ENCODE peak calls at places on chromosomes 2 and 18, in four cellular contexts. One of them, this sample, is unnamed.

GRCh38 chr2:64426191-64426952 is 27.6 kb upstream of the LGALSL start:
- DNase-seq in cardiac muscle cell: no peak
- DNase-seq in GM12878: no peak
- DNase-seq in Peyer's patch: no peak
- DNase-seq in this sample: no peak

GRCh38 chr2:226794751-226795171 is 4.9 kb downstream of the IRS1 start:
- DNase-seq in cardiac muscle cell: no peak
- DNase-seq in GM12878: no peak
- DNase-seq in Peyer's patch: no peak
- DNase-seq in this sample: no peak

GRCh38 chr2:219692521-219692920 is 65.1 kb downstream of the SLC4A3 start:
- DNase-seq in cardiac muscle cell: no peak
- DNase-seq in GM12878: no peak
- DNase-seq in Peyer's patch: no peak
- DNase-seq in this sample: no peak

GRCh38 chr2:240786871-240787311 is 33.1 kb downstream of the KIF1A start:
- DNase-seq in cardiac muscle cell: no peak
- DNase-seq in GM12878: no peak
- DNase-seq in Peyer's patch: no peak
- DNase-seq in this sample: no peak

GRCh38 chr2:54949431-54949830 is 100.8 kb downstream of the RTN4 start:
- DNase-seq in cardiac muscle cell: no peak
- DNase-seq in GM12878: no peak
- DNase-seq in Peyer's patch: no peak
- DNase-seq in this sample: no peak

GRCh38 chr2:27903649-27904544 is 13.4 kb downstream of the BABAM2 start:
- DNase-seq in cardiac muscle cell: no peak
- DNase-seq in GM12878: no peak
- DNase-seq in Peyer's patch: no peak
- DNase-seq in this sample: no peak

GRCh38 chr2:47174731-47175361 is 19.7 kb upstream of the STPG4 start:
- DNase-seq in cardiac muscle cell: no peak
- DNase-seq in GM12878: no peak
- DNase-seq in Peyer's patch: peak
- DNase-seq in this sample: no peak

GRCh38 chr2:168632733-168633132 is 169.7 kb upstream of the NOSTRIN start:
- DNase-seq in cardiac muscle cell: peak
- DNase-seq in GM12878: no peak
- DNase-seq in Peyer's patch: no peak
- DNase-seq in this sample: no peak

GRCh38 chr2:20483496-20483895 is 36.6 kb downstream of the RHOB start:
- DNase-seq in cardiac muscle cell: no peak
- DNase-seq in GM12878: no peak
- DNase-seq in Peyer's patch: no peak
- DNase-seq in this sample: no peak

GRCh38 chr2:240812301-240812680 is 7.7 kb downstream of the KIF1A start:
- DNase-seq in cardiac muscle cell: no peak
- DNase-seq in GM12878: no peak
- DNase-seq in Peyer's patch: no peak
- DNase-seq in this sample: no peak

GRCh38 chr2:224586127-224586702 is 1.1 kb upstream of the CUL3 start:
- DNase-seq in cardiac muscle cell: no peak
- DNase-seq in GM12878: no peak
- DNase-seq in Peyer's patch: no peak
- DNase-seq in this sample: no peak

GRCh38 chr2:64137996-64138395 is 6.2 kb downstream of the PELI1 start:
- DNase-seq in cardiac muscle cell: no peak
- DNase-seq in GM12878: no peak
- DNase-seq in Peyer's patch: no peak
- DNase-seq in this sample: no peak

GRCh38 chr2:3178206-3179031 is 199.2 kb downstream of the EIPR1 start:
- DNase-seq in cardiac muscle cell: no peak
- DNase-seq in GM12878: no peak
- DNase-seq in Peyer's patch: no peak
- DNase-seq in this sample: no peak

GRCh38 chr2:181178823-181179412 is 198.5 kb downstream of the UBE2E3 start:
- DNase-seq in cardiac muscle cell: peak
- DNase-seq in GM12878: no peak
- DNase-seq in Peyer's patch: peak
- DNase-seq in this sample: no peak

GRCh38 chr2:99448556-99448955 is 41.3 kb downstream of the REV1 start:
- DNase-seq in cardiac muscle cell: no peak
- DNase-seq in GM12878: no peak
- DNase-seq in Peyer's patch: no peak
- DNase-seq in this sample: no peak

GRCh38 chr2:78707776-78708386 is 317.6 kb upstream of the REG3G start:
- DNase-seq in cardiac muscle cell: no peak
- DNase-seq in GM12878: no peak
- DNase-seq in Peyer's patch: no peak
- DNase-seq in this sample: no peak

GRCh38 chr2:241900251-241901017 is 30.9 kb downstream of the RTP5 start:
- DNase-seq in cardiac muscle cell: no peak
- DNase-seq in GM12878: no peak
- DNase-seq in Peyer's patch: no peak
- DNase-seq in this sample: no peak

GRCh38 chr2:44275915-44276279 is 617 bp downstream of the SLC3A1 start:
- DNase-seq in cardiac muscle cell: no peak
- DNase-seq in GM12878: no peak
- DNase-seq in Peyer's patch: no peak
- DNase-seq in this sample: no peak

GRCh38 chr2:96152301-96153165 is 7.3 kb upstream of the DUSP2 start:
- DNase-seq in cardiac muscle cell: no peak
- DNase-seq in GM12878: no peak
- DNase-seq in Peyer's patch: no peak
- DNase-seq in this sample: no peak

GRCh38 chr2:88813612-88814011 is 122.1 kb downstream of the RPIA start:
- DNase-seq in cardiac muscle cell: no peak
- DNase-seq in GM12878: no peak
- DNase-seq in Peyer's patch: no peak
- DNase-seq in this sample: no peak

GRCh38 chr2:226977775-226978190 is 141.9 kb downstream of the RHBDD1 start:
- DNase-seq in cardiac muscle cell: no peak
- DNase-seq in GM12878: no peak
- DNase-seq in Peyer's patch: no peak
- DNase-seq in this sample: no peak

GRCh38 chr2:9739508-9739907 is 103.8 kb upstream of the TAF1B start:
- DNase-seq in cardiac muscle cell: no peak
- DNase-seq in GM12878: no peak
- DNase-seq in Peyer's patch: peak
- DNase-seq in this sample: no peak

GRCh38 chr2:8310557-8311455 is 371.1 kb upstream of the ID2 start:
- DNase-seq in cardiac muscle cell: no peak
- DNase-seq in GM12878: no peak
- DNase-seq in Peyer's patch: no peak
- DNase-seq in this sample: no peak

GRCh38 chr2:96321230-96322103 is 3.6 kb upstream of the ITPRIPL1 start:
- DNase-seq in cardiac muscle cell: peak
- DNase-seq in GM12878: peak
- DNase-seq in Peyer's patch: peak
- DNase-seq in this sample: no peak

GRCh38 chr18:13892098-13892497 is 23.2 kb downstream of the MC2R start:
- DNase-seq in cardiac muscle cell: no peak
- DNase-seq in GM12878: no peak
- DNase-seq in Peyer's patch: no peak
- DNase-seq in this sample: no peak

GRCh38 chr2:41870948-41871522 is 176.8 kb upstream of the PKDCC start:
- DNase-seq in cardiac muscle cell: peak
- DNase-seq in GM12878: no peak
- DNase-seq in Peyer's patch: no peak
- DNase-seq in this sample: no peak

GRCh38 chr2:173571021-173571821 is 216.5 kb downstream of the CDCA7 start:
- DNase-seq in cardiac muscle cell: peak
- DNase-seq in GM12878: no peak
- DNase-seq in Peyer's patch: no peak
- DNase-seq in this sample: no peak

GRCh38 chr18:37445368-37445767 is 120.2 kb downstream of the CELF4 start:
- DNase-seq in cardiac muscle cell: no peak
- DNase-seq in GM12878: no peak
- DNase-seq in Peyer's patch: no peak
- DNase-seq in this sample: no peak

GRCh38 chr18:27713037-27713726 is 463.7 kb downstream of the CDH2 start:
- DNase-seq in cardiac muscle cell: peak
- DNase-seq in GM12878: no peak
- DNase-seq in Peyer's patch: no peak
- DNase-seq in this sample: no peak

GRCh38 chr18:27887287-27887686 is 289.6 kb downstream of the CDH2 start:
- DNase-seq in cardiac muscle cell: no peak
- DNase-seq in GM12878: no peak
- DNase-seq in Peyer's patch: no peak
- DNase-seq in this sample: no peak

GRCh38 chr2:172735646-172736418 is at the start of gene RAPGEF4:
- DNase-seq in cardiac muscle cell: peak
- DNase-seq in GM12878: no peak
- DNase-seq in Peyer's patch: no peak
- DNase-seq in this sample: no peak

GRCh38 chr2:224584111-224584764 is 925 bp downstream of the CUL3 start:
- DNase-seq in cardiac muscle cell: peak
- DNase-seq in GM12878: no peak
- DNase-seq in Peyer's patch: peak
- DNase-seq in this sample: no peak

GRCh38 chr2:18926633-18927524 is 337.5 kb upstream of the NT5C1B start:
- DNase-seq in cardiac muscle cell: no peak
- DNase-seq in GM12878: no peak
- DNase-seq in Peyer's patch: no peak
- DNase-seq in this sample: no peak

GRCh38 chr2:177334940-177335543 is 57.5 kb upstream of the AGPS start:
- DNase-seq in cardiac muscle cell: peak
- DNase-seq in GM12878: no peak
- DNase-seq in Peyer's patch: no peak
- DNase-seq in this sample: no peak

GRCh38 chr2:197097578-197098366 is 171.3 kb upstream of the PGAP1 start:
- DNase-seq in cardiac muscle cell: peak
- DNase-seq in GM12878: no peak
- DNase-seq in Peyer's patch: no peak
- DNase-seq in this sample: no peak

GRCh38 chr18:75280427-75281280 is 70.1 kb downstream of the TSHZ1 start:
- DNase-seq in cardiac muscle cell: no peak
- DNase-seq in GM12878: no peak
- DNase-seq in Peyer's patch: no peak
- DNase-seq in this sample: no peak

GRCh38 chr2:127563458-127564428 is 28.3 kb downstream of the MYO7B start:
- DNase-seq in cardiac muscle cell: no peak
- DNase-seq in GM12878: peak
- DNase-seq in Peyer's patch: no peak
- DNase-seq in this sample: no peak

GRCh38 chr18:49944681-49945080 is 131.3 kb upstream of the ACAA2 start:
- DNase-seq in cardiac muscle cell: no peak
- DNase-seq in GM12878: no peak
- DNase-seq in Peyer's patch: no peak
- DNase-seq in this sample: no peak
- TF ChIP-seq CTCF in cardiac muscle cell: peak
- TF ChIP-seq CTCF in GM12878: peak
- TF ChIP-seq CTCF in Peyer's patch: no peak
- TF ChIP-seq CTCF in this sample: no peak

GRCh38 chr2:264493-265468 is at the start of gene ACP1:
- DNase-seq in cardiac muscle cell: peak
- DNase-seq in GM12878: peak
- DNase-seq in Peyer's patch: peak
- DNase-seq in this sample: peak
- TF ChIP-seq CTCF in cardiac muscle cell: no peak
- TF ChIP-seq CTCF in GM12878: no peak
- TF ChIP-seq CTCF in Peyer's patch: no peak
- TF ChIP-seq CTCF in this sample: no peak

GRCh38 chr2:45498661-45499550 is 112.2 kb downstream of the SRBD1 start:
- DNase-seq in cardiac muscle cell: no peak
- DNase-seq in GM12878: no peak
- DNase-seq in Peyer's patch: no peak
- DNase-seq in this sample: no peak

GRCh38 chr2:45497355-45497754 is 113.7 kb downstream of the SRBD1 start:
- DNase-seq in cardiac muscle cell: no peak
- DNase-seq in GM12878: peak
- DNase-seq in Peyer's patch: no peak
- DNase-seq in this sample: no peak

GRCh38 chr2:45494275-45494977 is 116.6 kb downstream of the SRBD1 start:
- DNase-seq in cardiac muscle cell: peak
- DNase-seq in GM12878: peak
- DNase-seq in Peyer's patch: no peak
- DNase-seq in this sample: peak

GRCh38 chr2:45496869-45497268 is 114.2 kb downstream of the SRBD1 start:
- DNase-seq in cardiac muscle cell: no peak
- DNase-seq in GM12878: no peak
- DNase-seq in Peyer's patch: no peak
- DNase-seq in this sample: no peak

GRCh38 chr2:45494978-45495293 is 116.1 kb downstream of the SRBD1 start:
- DNase-seq in cardiac muscle cell: no peak
- DNase-seq in GM12878: no peak
- DNase-seq in Peyer's patch: no peak
- DNase-seq in this sample: no peak
- TF ChIP-seq CTCF in cardiac muscle cell: no peak
- TF ChIP-seq CTCF in GM12878: no peak
- TF ChIP-seq CTCF in Peyer's patch: no peak
- TF ChIP-seq CTCF in this sample: no peak

GRCh38 chr2:203016716-203017115 is 2.0 kb downstream of the NBEAL1 start:
- DNase-seq in cardiac muscle cell: no peak
- DNase-seq in GM12878: no peak
- DNase-seq in Peyer's patch: no peak
- DNase-seq in this sample: no peak
- TF ChIP-seq CTCF in cardiac muscle cell: no peak
- TF ChIP-seq CTCF in GM12878: no peak
- TF ChIP-seq CTCF in Peyer's patch: no peak
- TF ChIP-seq CTCF in this sample: no peak

DNA sequence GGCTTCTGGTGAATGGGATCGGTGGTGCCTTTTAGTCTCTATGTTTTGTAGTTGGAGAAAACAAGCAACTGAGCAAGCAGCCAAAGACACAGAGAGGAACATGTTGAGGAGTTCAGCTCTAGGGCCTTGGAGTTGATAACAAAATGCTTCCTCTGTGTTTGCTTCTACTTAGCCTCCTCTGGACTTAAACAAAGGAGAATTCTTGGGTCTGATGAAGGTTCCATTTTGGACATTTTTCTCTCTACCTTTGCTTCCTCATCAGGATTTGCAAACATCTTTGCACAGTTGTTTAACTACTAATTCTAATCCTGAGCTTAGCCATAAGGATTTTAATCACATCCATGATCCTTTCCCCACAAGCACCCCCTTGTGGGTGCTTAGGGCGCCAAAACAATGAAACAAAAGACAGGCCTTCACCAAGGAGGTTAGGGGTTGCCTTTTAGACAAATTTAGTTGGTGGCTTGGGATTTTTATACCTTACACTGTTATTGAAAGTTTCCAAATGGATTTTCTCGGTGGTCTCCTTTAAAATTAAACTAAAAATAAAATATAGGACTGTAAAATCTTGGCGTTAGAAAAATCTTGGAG is 148.5 kb upstream of the SATB2 start:
- DNase-seq in cardiac muscle cell: no peak
- DNase-seq in GM12878: no peak
- DNase-seq in Peyer's patch: no peak
- DNase-seq in this sample: no peak
- TF ChIP-seq CTCF in cardiac muscle cell: peak
- TF ChIP-seq CTCF in GM12878: no peak
- TF ChIP-seq CTCF in Peyer's patch: no peak
- TF ChIP-seq CTCF in this sample: peak

This sample was measured in AG09319.